ENCODE peak calls at places on chromosomes 7 and 10, in six cellular contexts. Y, K, R, F, A and N are unnamed samples.

GRCh38 chr10:106360870-106361269 is 803.6 kb downstream of the SORCS1 start:
- DNase-seq in Y (peak; percentile 83), K (no peak), R (no peak), F (no peak), A (peak; percentile 53), N (peak; percentile 68)

GRCh38 chr10:74586088-74586585 is 240.3 kb upstream of the KAT6B start:
- DNase-seq in Y (peak; percentile 23), K (no peak), R (peak; percentile 36), F (no peak), A (no peak), N (no peak)

GRCh38 chr7:22364910-22365309 is 8.0 kb upstream of the RAPGEF5 start:
- DNase-seq in Y (no peak), K (no peak), R (no peak), F (no peak), A (no peak), N (no peak)

GRCh38 chr10:101228682-101229274 is 485 bp downstream of the LBX1 start:
- DNase-seq in Y (no peak), K (no peak), R (no peak), F (no peak), A (no peak), N (no peak)

GRCh38 chr7:82507365-82507975 is 63.9 kb upstream of the CACNA2D1 start:
- DNase-seq in Y (no peak), K (no peak), R (no peak), F (no peak), A (no peak), N (no peak)

GRCh38 chr10:69742928-69743602 is 58.6 kb upstream of the COL13A1 start:
- DNase-seq in Y (peak; percentile 19), K (no peak), R (no peak), F (no peak), A (peak; percentile 51), N (no peak)

GRCh38 chr7:8516976-8517375 is 83.6 kb downstream of the NXPH1 start:
- DNase-seq in Y (no peak), K (no peak), R (no peak), F (no peak), A (no peak), N (no peak)

GRCh38 chr7:43869898-43870240 is 552 bp upstream of the MRPS24 start:
- DNase-seq in Y (peak; percentile 96), K (peak; percentile 52), R (no peak), F (no peak), A (peak; percentile 87), N (peak; percentile 60)

GRCh38 chr7:94338921-94339371 is 55.7 kb upstream of the COL1A2 start:
- DNase-seq in Y (peak; percentile 83), K (no peak), R (no peak), F (no peak), A (no peak), N (peak; percentile 40)

GRCh38 chr10:61478621-61479312 is 25.6 kb upstream of the TMEM26 start:
- DNase-seq in Y (no peak), K (no peak), R (no peak), F (no peak), A (no peak), N (no peak)

GRCh38 chr7:33903770-33904679 is 1.3 kb upstream of the BMPER start:
- DNase-seq in Y (peak; percentile 45), K (peak; percentile 51), R (no peak), F (no peak), A (no peak), N (no peak)

GRCh38 chr10:17645591-17646345 is 1.8 kb downstream of the STAM start:
- DNase-seq in Y (peak; percentile 18), K (no peak), R (peak; percentile 7), F (peak; percentile 62), A (no peak), N (peak; percentile 48)

GRCh38 chr7:139568813-139569490 is 45.5 kb downstream of the CLEC2L start:
- DNase-seq in Y (no peak), K (no peak), R (no peak), F (no peak), A (no peak), N (no peak)

GRCh38 chr10:31963598-31963980 is 35.0 kb upstream of the ARHGAP12 start:
- DNase-seq in Y (no peak), K (no peak), R (no peak), F (no peak), A (no peak), N (no peak)

GRCh38 chr10:48450233-48450810 is 143.8 kb downstream of the MAPK8 start:
- DNase-seq in Y (no peak), K (peak; percentile 18), R (no peak), F (no peak), A (no peak), N (no peak)

GRCh38 chr10:90652519-90652918 is 205.3 kb downstream of the HTR7 start:
- DNase-seq in Y (peak; percentile 20), K (no peak), R (no peak), F (no peak), A (peak; percentile 56), N (no peak)

DNA sequence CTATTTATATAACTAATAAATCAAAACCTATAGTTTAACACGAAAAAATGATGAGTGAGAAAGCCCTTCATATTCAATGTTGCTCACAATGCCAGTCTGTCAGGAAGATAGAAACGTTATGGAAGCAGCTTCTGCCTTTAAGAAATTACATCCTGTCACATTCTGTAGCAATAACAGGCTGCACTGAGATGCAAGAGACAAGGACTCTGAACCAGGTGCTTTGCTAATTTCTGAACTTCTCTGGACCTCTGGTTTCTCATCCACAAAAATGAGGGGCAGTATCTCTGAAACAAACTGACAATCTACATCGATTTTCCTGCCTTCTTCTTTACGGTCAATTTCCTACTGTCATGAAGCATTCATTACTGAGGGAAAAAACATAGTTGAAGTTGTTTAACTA is 234.0 kb downstream of the SNX13 start:
- DNase-seq in Y (no peak), K (no peak), R (no peak), F (no peak), A (no peak), N (no peak)
- H3K27ac ChIP-seq in Y (no peak overlapping the region), K (no peak overlapping the region), R (no peak overlapping the region), F (no peak overlapping the region), A (no peak overlapping the region), N (no peak overlapping the region)

GRCh38 chr7:12684733-12685132 is 2.7 kb upstream of the ARL4A start:
- DNase-seq in Y (no peak), K (no peak), R (no peak), F (no peak), A (no peak), N (no peak)

GRCh38 chr7:12686234-12686893 is 1.1 kb upstream of the ARL4A start:
- DNase-seq in Y (peak; percentile 77), K (peak; percentile 87), R (peak; percentile 85), F (peak; percentile 97), A (peak; percentile 79), N (peak; percentile 66)

GRCh38 chr7:12687213-12688171 is at the start of gene ARL4A:
- DNase-seq in Y (peak; percentile 98), K (peak; percentile 100), R (peak; percentile 91), F (peak; percentile 94), A (peak; percentile 99), N (peak; percentile 95)

GRCh38 chr7:12685550-12685949 is 1.9 kb upstream of the ARL4A start:
- DNase-seq in Y (peak; percentile 33), K (peak; percentile 33), R (peak; percentile 7), F (no peak), A (peak; percentile 39), N (no peak)

GRCh38 chr7:12686894-12687212 is 580 bp upstream of the ARL4A start:
- DNase-seq in Y (no peak), K (no peak), R (no peak), F (no peak), A (no peak), N (no peak)
- H3K27ac ChIP-seq in Y (peak overlapping the region; percentile 60), K (peak overlapping the region; percentile 84), R (peak overlapping the region; percentile 79), F (peak overlapping the region; percentile 92), A (peak overlapping the region; percentile 80), N (peak overlapping the region; percentile 84)

GRCh38 chr7:152081088-152081487 is 55.6 kb downstream of the GALNT11 start:
- DNase-seq in Y (no peak), K (no peak), R (no peak), F (no peak), A (no peak), N (no peak)

GRCh38 chr7:152078025-152078424 is 52.6 kb downstream of the GALNT11 start:
- DNase-seq in Y (no peak), K (no peak), R (no peak), F (no peak), A (no peak), N (no peak)

GRCh38 chr7:152074673-152075072 is 49.2 kb downstream of the GALNT11 start:
- DNase-seq in Y (no peak), K (no peak), R (no peak), F (no peak), A (no peak), N (no peak)

GRCh38 chr7:152076324-152076821 is 50.9 kb downstream of the GALNT11 start:
- DNase-seq in Y (no peak), K (no peak), R (peak; percentile 40), F (peak; percentile 8), A (no peak), N (no peak)

DNA sequence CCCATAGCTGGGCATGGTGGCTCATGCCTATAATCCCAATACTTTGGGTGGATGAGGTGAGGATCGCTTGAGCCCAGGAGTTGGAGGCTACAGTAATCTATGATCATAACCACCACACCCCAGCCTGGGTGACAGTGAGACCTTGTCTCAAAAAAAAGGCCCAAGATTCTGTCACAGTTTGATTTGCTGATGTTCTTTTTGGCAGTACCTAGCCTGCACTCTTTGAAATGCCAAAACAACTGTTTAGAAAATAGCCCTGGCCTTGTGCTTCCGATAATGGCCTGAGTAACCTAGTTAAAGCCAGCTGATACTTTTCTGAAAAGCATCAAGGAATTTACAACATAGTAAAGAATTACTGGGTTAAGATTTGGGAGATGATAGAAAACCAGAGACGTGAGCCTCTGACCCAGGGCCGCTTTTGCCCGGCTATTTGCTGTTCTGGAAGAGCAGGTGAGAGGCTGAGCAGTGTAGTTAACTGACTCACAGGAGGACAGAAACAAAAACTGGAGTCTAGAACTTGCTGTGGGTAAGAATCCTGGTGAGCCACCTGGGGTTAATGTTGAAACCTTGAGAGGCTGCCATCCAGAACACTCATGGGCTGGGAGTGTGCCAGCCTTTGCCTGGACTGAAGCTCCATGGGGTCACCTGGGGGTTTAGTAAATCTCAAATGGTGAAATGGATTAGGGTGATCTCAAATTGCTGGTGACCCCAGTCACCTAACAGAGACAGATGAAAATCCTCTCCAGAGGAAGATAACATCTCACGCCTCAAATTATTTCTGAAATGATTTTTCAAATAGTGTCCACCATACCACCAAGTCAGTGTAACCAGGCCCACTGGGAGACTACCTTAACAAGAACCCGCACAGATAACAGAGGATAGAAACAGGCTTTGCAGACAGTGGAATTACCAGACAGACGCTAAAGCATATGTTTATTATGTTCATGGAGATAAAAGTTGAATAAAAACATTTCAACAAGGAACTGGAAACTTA is 51.8 kb downstream of the GALNT11 start:
- DNase-seq in Y (peak; percentile 18), K (no peak), R (no peak), F (no peak), A (no peak), N (peak; percentile 44)
- H3K27ac ChIP-seq in Y (no peak overlapping the region), K (no peak overlapping the region), R (no peak overlapping the region), F (no peak overlapping the region), A (no peak overlapping the region), N (peak overlapping the region; percentile 14)

GRCh38 chr10:71692598-71693307 is 26.8 kb downstream of the C10orf105 start:
- DNase-seq in Y (no peak), K (no peak), R (no peak), F (no peak), A (no peak), N (no peak)

GRCh38 chr10:71693377-71693776 is 26.2 kb downstream of the C10orf105 start:
- DNase-seq in Y (no peak), K (no peak), R (no peak), F (no peak), A (no peak), N (no peak)

GRCh38 chr10:71694567-71694968 is 25.0 kb downstream of the C10orf105 start:
- DNase-seq in Y (no peak), K (peak; percentile 46), R (peak; percentile 95), F (no peak), A (no peak), N (no peak)

GRCh38 chr10:71695502-71696476 is 23.8 kb downstream of the C10orf105 start:
- DNase-seq in Y (no peak), K (no peak), R (no peak), F (no peak), A (no peak), N (no peak)

GRCh38 chr10:71694039-71694471 is 25.5 kb downstream of the C10orf105 start:
- DNase-seq in Y (no peak), K (no peak), R (no peak), F (no peak), A (no peak), N (no peak)
- H3K27ac ChIP-seq in Y (no peak overlapping the region), K (no peak overlapping the region), R (peak overlapping the region; percentile 56), F (no peak overlapping the region), A (no peak overlapping the region), N (no peak overlapping the region)